ENCODE peak calls at places on chromosomes 2 and 18, in ten cellular contexts. One of them, this sample, is unnamed.

GRCh38 chr2:144515694-144516416 is 4.1 kb downstream of the ZEB2 start:
- DNase-seq in HFFc6: no peak
- DNase-seq in cardiac septum: no peak
- DNase-seq in LHCN-M2: peak
- DNase-seq in head of caudate nucleus: no peak
- DNase-seq in cardiac muscle cell: peak
- DNase-seq in activated effector memory CD4-positive, alpha-beta T cell treated with anti-CD3 and anti-CD28 coated beads, Interleukin-2, amount 50 U/mL, for 16 hours: peak
- DNase-seq in amniotic stem cell: no peak
- DNase-seq in small intestine: no peak
- DNase-seq in HS-5: no peak
- DNase-seq in this sample: no peak

GRCh38 chr18:4765401-4765800 is 310.3 kb upstream of the DLGAP1 start:
- DNase-seq in HFFc6: no peak
- DNase-seq in cardiac septum: no peak
- DNase-seq in LHCN-M2: no peak
- DNase-seq in head of caudate nucleus: no peak
- DNase-seq in cardiac muscle cell: no peak
- DNase-seq in activated effector memory CD4-positive, alpha-beta T cell treated with anti-CD3 and anti-CD28 coated beads, Interleukin-2, amount 50 U/mL, for 16 hours: no peak
- DNase-seq in amniotic stem cell: no peak
- DNase-seq in small intestine: no peak
- DNase-seq in HS-5: no peak
- DNase-seq in this sample: no peak

GRCh38 chr18:22132763-22133162 is 36.6 kb upstream of the GATA6 start:
- DNase-seq in HFFc6: no peak
- DNase-seq in cardiac septum: no peak
- DNase-seq in LHCN-M2: no peak
- DNase-seq in head of caudate nucleus: no peak
- DNase-seq in cardiac muscle cell: no peak
- DNase-seq in activated effector memory CD4-positive, alpha-beta T cell treated with anti-CD3 and anti-CD28 coated beads, Interleukin-2, amount 50 U/mL, for 16 hours: no peak
- DNase-seq in amniotic stem cell: no peak
- DNase-seq in small intestine: no peak
- DNase-seq in HS-5: no peak
- DNase-seq in this sample: no peak

GRCh38 chr2:3504741-3505140 is 14.6 kb downstream of the ADI1 start:
- DNase-seq in HFFc6: no peak
- DNase-seq in cardiac septum: no peak
- DNase-seq in LHCN-M2: no peak
- DNase-seq in head of caudate nucleus: no peak
- DNase-seq in cardiac muscle cell: no peak
- DNase-seq in activated effector memory CD4-positive, alpha-beta T cell treated with anti-CD3 and anti-CD28 coated beads, Interleukin-2, amount 50 U/mL, for 16 hours: no peak
- DNase-seq in amniotic stem cell: no peak
- DNase-seq in small intestine: no peak
- DNase-seq in HS-5: no peak
- DNase-seq in this sample: no peak

GRCh38 chr2:180040146-180040925 is 33.2 kb upstream of the CWC22 start:
- DNase-seq in HFFc6: peak
- DNase-seq in cardiac septum: no peak
- DNase-seq in LHCN-M2: peak
- DNase-seq in head of caudate nucleus: no peak
- DNase-seq in cardiac muscle cell: peak
- DNase-seq in activated effector memory CD4-positive, alpha-beta T cell treated with anti-CD3 and anti-CD28 coated beads, Interleukin-2, amount 50 U/mL, for 16 hours: no peak
- DNase-seq in amniotic stem cell: peak
- DNase-seq in small intestine: no peak
- DNase-seq in HS-5: peak
- DNase-seq in this sample: no peak

GRCh38 chr2:172943992-172944793 is 131.5 kb upstream of the MAP3K20 start:
- DNase-seq in HFFc6: no peak
- DNase-seq in cardiac septum: no peak
- DNase-seq in LHCN-M2: no peak
- DNase-seq in head of caudate nucleus: no peak
- DNase-seq in cardiac muscle cell: no peak
- DNase-seq in activated effector memory CD4-positive, alpha-beta T cell treated with anti-CD3 and anti-CD28 coated beads, Interleukin-2, amount 50 U/mL, for 16 hours: no peak
- DNase-seq in amniotic stem cell: no peak
- DNase-seq in small intestine: no peak
- DNase-seq in HS-5: no peak
- DNase-seq in this sample: no peak

GRCh38 chr18:9755603-9756002 is 47.5 kb downstream of the RAB31 start:
- DNase-seq in HFFc6: no peak
- DNase-seq in cardiac septum: no peak
- DNase-seq in LHCN-M2: no peak
- DNase-seq in head of caudate nucleus: no peak
- DNase-seq in cardiac muscle cell: peak
- DNase-seq in activated effector memory CD4-positive, alpha-beta T cell treated with anti-CD3 and anti-CD28 coated beads, Interleukin-2, amount 50 U/mL, for 16 hours: no peak
- DNase-seq in amniotic stem cell: no peak
- DNase-seq in small intestine: no peak
- DNase-seq in HS-5: no peak
- DNase-seq in this sample: no peak

GRCh38 chr2:185074156-185074555 is 475.8 kb downstream of the ZNF804A start:
- DNase-seq in HFFc6: no peak
- DNase-seq in cardiac septum: no peak
- DNase-seq in LHCN-M2: no peak
- DNase-seq in head of caudate nucleus: no peak
- DNase-seq in cardiac muscle cell: no peak
- DNase-seq in activated effector memory CD4-positive, alpha-beta T cell treated with anti-CD3 and anti-CD28 coated beads, Interleukin-2, amount 50 U/mL, for 16 hours: no peak
- DNase-seq in amniotic stem cell: no peak
- DNase-seq in small intestine: no peak
- DNase-seq in HS-5: no peak
- DNase-seq in this sample: no peak

GRCh38 chr2:110095994-110096633 is 19.5 kb downstream of the MALL start:
- DNase-seq in HFFc6: no peak
- DNase-seq in cardiac septum: peak
- DNase-seq in LHCN-M2: no peak
- DNase-seq in head of caudate nucleus: no peak
- DNase-seq in cardiac muscle cell: no peak
- DNase-seq in activated effector memory CD4-positive, alpha-beta T cell treated with anti-CD3 and anti-CD28 coated beads, Interleukin-2, amount 50 U/mL, for 16 hours: no peak
- DNase-seq in amniotic stem cell: no peak
- DNase-seq in small intestine: no peak
- DNase-seq in HS-5: no peak
- DNase-seq in this sample: no peak

GRCh38 chr2:65604246-65604645 is 171.8 kb upstream of the SPRED2 start:
- DNase-seq in HFFc6: peak
- DNase-seq in cardiac septum: no peak
- DNase-seq in LHCN-M2: peak
- DNase-seq in head of caudate nucleus: no peak
- DNase-seq in cardiac muscle cell: peak
- DNase-seq in activated effector memory CD4-positive, alpha-beta T cell treated with anti-CD3 and anti-CD28 coated beads, Interleukin-2, amount 50 U/mL, for 16 hours: no peak
- DNase-seq in amniotic stem cell: peak
- DNase-seq in small intestine: peak
- DNase-seq in HS-5: no peak
- DNase-seq in this sample: no peak

GRCh38 chr2:212451786-212452200 is 86.8 kb downstream of the ERBB4 start:
- DNase-seq in HFFc6: peak
- DNase-seq in cardiac septum: no peak
- DNase-seq in LHCN-M2: peak
- DNase-seq in head of caudate nucleus: no peak
- DNase-seq in cardiac muscle cell: peak
- DNase-seq in activated effector memory CD4-positive, alpha-beta T cell treated with anti-CD3 and anti-CD28 coated beads, Interleukin-2, amount 50 U/mL, for 16 hours: no peak
- DNase-seq in amniotic stem cell: no peak
- DNase-seq in small intestine: no peak
- DNase-seq in HS-5: peak
- DNase-seq in this sample: no peak

GRCh38 chr18:45951021-45951714 is 16.0 kb downstream of the EPG5 start:
- DNase-seq in HFFc6: peak
- DNase-seq in cardiac septum: no peak
- DNase-seq in LHCN-M2: peak
- DNase-seq in head of caudate nucleus: peak
- DNase-seq in cardiac muscle cell: peak
- DNase-seq in activated effector memory CD4-positive, alpha-beta T cell treated with anti-CD3 and anti-CD28 coated beads, Interleukin-2, amount 50 U/mL, for 16 hours: no peak
- DNase-seq in amniotic stem cell: peak
- DNase-seq in small intestine: no peak
- DNase-seq in HS-5: peak
- DNase-seq in this sample: no peak

GRCh38 chr2:67259581-67260347 is 137.4 kb upstream of the ETAA1 start:
- DNase-seq in HFFc6: peak
- DNase-seq in cardiac septum: no peak
- DNase-seq in LHCN-M2: peak
- DNase-seq in head of caudate nucleus: no peak
- DNase-seq in cardiac muscle cell: peak
- DNase-seq in activated effector memory CD4-positive, alpha-beta T cell treated with anti-CD3 and anti-CD28 coated beads, Interleukin-2, amount 50 U/mL, for 16 hours: no peak
- DNase-seq in amniotic stem cell: peak
- DNase-seq in small intestine: no peak
- DNase-seq in HS-5: peak
- DNase-seq in this sample: no peak

GRCh38 chr2:164430166-164430783 is 191.0 kb downstream of the GRB14 start:
- DNase-seq in HFFc6: peak
- DNase-seq in cardiac septum: no peak
- DNase-seq in LHCN-M2: peak
- DNase-seq in head of caudate nucleus: peak
- DNase-seq in cardiac muscle cell: peak
- DNase-seq in activated effector memory CD4-positive, alpha-beta T cell treated with anti-CD3 and anti-CD28 coated beads, Interleukin-2, amount 50 U/mL, for 16 hours: no peak
- DNase-seq in amniotic stem cell: peak
- DNase-seq in small intestine: peak
- DNase-seq in HS-5: peak
- DNase-seq in this sample: peak

GRCh38 chr2:113236367-113237159 is 42.2 kb downstream of the PAX8 start:
- DNase-seq in HFFc6: no peak
- DNase-seq in cardiac septum: no peak
- DNase-seq in LHCN-M2: no peak
- DNase-seq in head of caudate nucleus: no peak
- DNase-seq in cardiac muscle cell: no peak
- DNase-seq in activated effector memory CD4-positive, alpha-beta T cell treated with anti-CD3 and anti-CD28 coated beads, Interleukin-2, amount 50 U/mL, for 16 hours: no peak
- DNase-seq in amniotic stem cell: no peak
- DNase-seq in small intestine: no peak
- DNase-seq in HS-5: no peak
- DNase-seq in this sample: no peak

GRCh38 chr18:8190980-8191379 is 418.3 kb upstream of the RAB12 start:
- DNase-seq in HFFc6: no peak
- DNase-seq in cardiac septum: no peak
- DNase-seq in LHCN-M2: no peak
- DNase-seq in head of caudate nucleus: no peak
- DNase-seq in cardiac muscle cell: no peak
- DNase-seq in activated effector memory CD4-positive, alpha-beta T cell treated with anti-CD3 and anti-CD28 coated beads, Interleukin-2, amount 50 U/mL, for 16 hours: no peak
- DNase-seq in amniotic stem cell: no peak
- DNase-seq in small intestine: no peak
- DNase-seq in HS-5: no peak
- DNase-seq in this sample: no peak

GRCh38 chr2:103292570-103293265 is 530.9 kb downstream of the TMEM182 start:
- DNase-seq in HFFc6: no peak
- DNase-seq in cardiac septum: no peak
- DNase-seq in LHCN-M2: no peak
- DNase-seq in head of caudate nucleus: no peak
- DNase-seq in cardiac muscle cell: no peak
- DNase-seq in activated effector memory CD4-positive, alpha-beta T cell treated with anti-CD3 and anti-CD28 coated beads, Interleukin-2, amount 50 U/mL, for 16 hours: no peak
- DNase-seq in amniotic stem cell: no peak
- DNase-seq in small intestine: no peak
- DNase-seq in HS-5: no peak
- DNase-seq in this sample: no peak

GRCh38 chr2:233867993-233868532 is at the start of gene MSL3B:
- DNase-seq in HFFc6: no peak
- DNase-seq in cardiac septum: no peak
- DNase-seq in LHCN-M2: no peak
- DNase-seq in head of caudate nucleus: no peak
- DNase-seq in cardiac muscle cell: peak
- DNase-seq in activated effector memory CD4-positive, alpha-beta T cell treated with anti-CD3 and anti-CD28 coated beads, Interleukin-2, amount 50 U/mL, for 16 hours: peak
- DNase-seq in amniotic stem cell: no peak
- DNase-seq in small intestine: peak
- DNase-seq in HS-5: peak
- DNase-seq in this sample: no peak

GRCh38 chr2:85772019-85772745 is 18.4 kb downstream of the ATOH8 start:
- DNase-seq in HFFc6: peak
- DNase-seq in cardiac septum: peak
- DNase-seq in LHCN-M2: peak
- DNase-seq in head of caudate nucleus: peak
- DNase-seq in cardiac muscle cell: peak
- DNase-seq in activated effector memory CD4-positive, alpha-beta T cell treated with anti-CD3 and anti-CD28 coated beads, Interleukin-2, amount 50 U/mL, for 16 hours: no peak
- DNase-seq in amniotic stem cell: peak
- DNase-seq in small intestine: peak
- DNase-seq in HS-5: peak
- DNase-seq in this sample: peak

GRCh38 chr2:191319181-191319580 is 74.0 kb downstream of the MYO1B start:
- DNase-seq in HFFc6: peak
- DNase-seq in cardiac septum: no peak
- DNase-seq in LHCN-M2: peak
- DNase-seq in head of caudate nucleus: no peak
- DNase-seq in cardiac muscle cell: no peak
- DNase-seq in activated effector memory CD4-positive, alpha-beta T cell treated with anti-CD3 and anti-CD28 coated beads, Interleukin-2, amount 50 U/mL, for 16 hours: no peak
- DNase-seq in amniotic stem cell: peak
- DNase-seq in small intestine: no peak
- DNase-seq in HS-5: peak
- DNase-seq in this sample: no peak

GRCh38 chr18:79394438-79395307 is 1.1 kb upstream of the NFATC1 start:
- DNase-seq in HFFc6: peak
- DNase-seq in cardiac septum: no peak
- DNase-seq in LHCN-M2: no peak
- DNase-seq in head of caudate nucleus: no peak
- DNase-seq in cardiac muscle cell: peak
- DNase-seq in activated effector memory CD4-positive, alpha-beta T cell treated with anti-CD3 and anti-CD28 coated beads, Interleukin-2, amount 50 U/mL, for 16 hours: peak
- DNase-seq in amniotic stem cell: peak
- DNase-seq in small intestine: no peak
- DNase-seq in HS-5: no peak
- DNase-seq in this sample: no peak

GRCh38 chr2:53756644-53757043 is 11.0 kb upstream of the CHAC2 start:
- DNase-seq in HFFc6: no peak
- DNase-seq in cardiac septum: no peak
- DNase-seq in LHCN-M2: no peak
- DNase-seq in head of caudate nucleus: no peak
- DNase-seq in cardiac muscle cell: no peak
- DNase-seq in activated effector memory CD4-positive, alpha-beta T cell treated with anti-CD3 and anti-CD28 coated beads, Interleukin-2, amount 50 U/mL, for 16 hours: no peak
- DNase-seq in amniotic stem cell: no peak
- DNase-seq in small intestine: no peak
- DNase-seq in HS-5: no peak
- DNase-seq in this sample: no peak

GRCh38 chr2:174826051-174826450 is 61.8 kb upstream of the CHRNA1 start:
- DNase-seq in HFFc6: no peak
- DNase-seq in cardiac septum: no peak
- DNase-seq in LHCN-M2: no peak
- DNase-seq in head of caudate nucleus: no peak
- DNase-seq in cardiac muscle cell: no peak
- DNase-seq in activated effector memory CD4-positive, alpha-beta T cell treated with anti-CD3 and anti-CD28 coated beads, Interleukin-2, amount 50 U/mL, for 16 hours: no peak
- DNase-seq in amniotic stem cell: no peak
- DNase-seq in small intestine: no peak
- DNase-seq in HS-5: no peak
- DNase-seq in this sample: no peak

GRCh38 chr2:111918383-111918806 is 20.0 kb downstream of the MERTK start:
- DNase-seq in HFFc6: peak
- DNase-seq in cardiac septum: no peak
- DNase-seq in LHCN-M2: no peak
- DNase-seq in head of caudate nucleus: no peak
- DNase-seq in cardiac muscle cell: peak
- DNase-seq in activated effector memory CD4-positive, alpha-beta T cell treated with anti-CD3 and anti-CD28 coated beads, Interleukin-2, amount 50 U/mL, for 16 hours: no peak
- DNase-seq in amniotic stem cell: peak
- DNase-seq in small intestine: peak
- DNase-seq in HS-5: peak
- DNase-seq in this sample: no peak

GRCh38 chr2:85765081-85765731 is 11.4 kb downstream of the ATOH8 start:
- DNase-seq in HFFc6: no peak
- DNase-seq in cardiac septum: no peak
- DNase-seq in LHCN-M2: no peak
- DNase-seq in head of caudate nucleus: no peak
- DNase-seq in cardiac muscle cell: no peak
- DNase-seq in activated effector memory CD4-positive, alpha-beta T cell treated with anti-CD3 and anti-CD28 coated beads, Interleukin-2, amount 50 U/mL, for 16 hours: no peak
- DNase-seq in amniotic stem cell: no peak
- DNase-seq in small intestine: no peak
- DNase-seq in HS-5: no peak
- DNase-seq in this sample: no peak

GRCh38 chr18:54742654-54743053 is 85.6 kb upstream of the RAB27B start:
- DNase-seq in HFFc6: peak
- DNase-seq in cardiac septum: no peak
- DNase-seq in LHCN-M2: peak
- DNase-seq in head of caudate nucleus: no peak
- DNase-seq in cardiac muscle cell: peak
- DNase-seq in activated effector memory CD4-positive, alpha-beta T cell treated with anti-CD3 and anti-CD28 coated beads, Interleukin-2, amount 50 U/mL, for 16 hours: no peak
- DNase-seq in amniotic stem cell: peak
- DNase-seq in small intestine: no peak
- DNase-seq in HS-5: peak
- DNase-seq in this sample: no peak

GRCh38 chr2:163717993-163718680 is 17.7 kb downstream of the FIGN start:
- DNase-seq in HFFc6: no peak
- DNase-seq in cardiac septum: no peak
- DNase-seq in LHCN-M2: peak
- DNase-seq in head of caudate nucleus: no peak
- DNase-seq in cardiac muscle cell: no peak
- DNase-seq in activated effector memory CD4-positive, alpha-beta T cell treated with anti-CD3 and anti-CD28 coated beads, Interleukin-2, amount 50 U/mL, for 16 hours: no peak
- DNase-seq in amniotic stem cell: no peak
- DNase-seq in small intestine: no peak
- DNase-seq in HS-5: no peak
- DNase-seq in this sample: peak

GRCh38 chr2:56680971-56681631 is 497.3 kb downstream of the CCDC85A start:
- DNase-seq in HFFc6: peak
- DNase-seq in cardiac septum: no peak
- DNase-seq in LHCN-M2: peak
- DNase-seq in head of caudate nucleus: no peak
- DNase-seq in cardiac muscle cell: peak
- DNase-seq in activated effector memory CD4-positive, alpha-beta T cell treated with anti-CD3 and anti-CD28 coated beads, Interleukin-2, amount 50 U/mL, for 16 hours: no peak
- DNase-seq in amniotic stem cell: peak
- DNase-seq in small intestine: no peak
- DNase-seq in HS-5: peak
- DNase-seq in this sample: no peak

This sample was measured in midbrain.